ENCODE peak calls at places on chromosomes 12 and 14, in six cellular contexts. L is HEK293T; C is HFFc6; E is H9; D is CD8-positive, alpha-beta memory T cell; P is stimulated activated CD4-positive, alpha-beta T cell treated with anti-CD3 and anti-CD28 coated beads, Interleukin-1b, Interleukin-23, amount 100 ng/mL, for 24 hours. O is an unnamed sample.

GRCh38 chr12:120290541-120291312 is 976 bp downstream of the RNU4-2 start:
- DNase-seq in E (peak; percentile 71), L (peak; percentile 17), D (peak; percentile 18), P (peak; percentile 13), C (no peak), O (no peak)

GRCh38 chr12:115611477-115611876 is 666.0 kb downstream of the MED13L start:
- DNase-seq in P (no peak), E (no peak), L (no peak), D (no peak), C (no peak), O (no peak)

GRCh38 chr12:53219116-53219955 is 12.3 kb upstream of the ITGB7 start:
- DNase-seq in D (peak; percentile 56), C (no peak), E (peak; percentile 29), P (peak; percentile 67), L (no peak), O (no peak)

GRCh38 chr12:52812073-52812400 is 1.9 kb downstream of the KRT4 start:
- DNase-seq in L (no peak), C (no peak), D (no peak), E (no peak), P (no peak), O (no peak)

GRCh38 chr12:45234134-45234865 is 18.4 kb downstream of the ANO6 start:
- DNase-seq in D (no peak), C (peak; percentile 93), P (no peak), L (peak; percentile 26), E (peak; percentile 79), O (no peak)

GRCh38 chr12:124380793-124381453 is 86.0 kb downstream of the RFLNA start:
- DNase-seq in D (no peak), C (no peak), E (no peak), L (no peak), P (no peak), O (no peak)

GRCh38 chr12:79409562-79409961 is 281.2 kb downstream of the PAWR start:
- DNase-seq in P (no peak), D (no peak), L (no peak), E (no peak), C (peak; percentile 66), O (no peak)

GRCh38 chr12:57011438-57012424 is 4.6 kb downstream of the TAC3 start:
- DNase-seq in D (peak; percentile 29), L (no peak), E (no peak), C (no peak), P (no peak), O (no peak)

GRCh38 chr14:74855945-74856344 is 20.0 kb downstream of the PROX2 start:
- DNase-seq in D (no peak), P (no peak), L (no peak), C (no peak), E (no peak), O (no peak)

GRCh38 chr12:52243264-52243773 is 10.3 kb downstream of the KRT7 start:
- DNase-seq in D (no peak), C (no peak), P (no peak), E (no peak), L (no peak), O (peak; percentile 55)

GRCh38 chr12:66352197-66352596 is 49.9 kb downstream of the HELB start:
- DNase-seq in E (peak; percentile 91), C (peak; percentile 15), D (no peak), P (peak; percentile 8), L (peak; percentile 31), O (peak; percentile 10)

GRCh38 chr12:70831538-70831937 is 89.0 kb downstream of the PTPRR start:
- DNase-seq in L (no peak), E (no peak), P (no peak), D (no peak), C (no peak), O (no peak)

GRCh38 chr12:59500335-59500734 is 95.5 kb upstream of the SLC16A7 start:
- DNase-seq in D (no peak), L (no peak), P (no peak), C (no peak), E (no peak), O (no peak)

GRCh38 chr12:28704477-28705169 is 444.5 kb upstream of the FAR2 start:
- DNase-seq in E (no peak), L (no peak), C (no peak), D (no peak), P (no peak), O (no peak)

GRCh38 chr12:49748306-49748705 is 6.9 kb downstream of the TMBIM6 start:
- DNase-seq in C (no peak), E (no peak), P (no peak), D (no peak), L (no peak), O (no peak)

GRCh38 chr12:10366875-10367274 is 23.0 kb downstream of the KLRK1 start:
- DNase-seq in L (no peak), P (no peak), C (peak; percentile 33), D (no peak), E (no peak), O (no peak)

GRCh38 chr12:39329015-39329414 is 113.9 kb downstream of the KIF21A start:
- DNase-seq in L (no peak), C (no peak), D (no peak), P (no peak), E (no peak), O (no peak)

GRCh38 chr14:64755661-64756265 is 51.5 kb downstream of the PLEKHG3 start:
- DNase-seq in C (peak; percentile 36), D (peak; percentile 78), L (no peak), P (peak; percentile 21), E (no peak), O (no peak)

GRCh38 chr14:38254565-38255407 is 1.1 kb downstream of the CLEC14A start:
- DNase-seq in C (no peak), P (no peak), D (no peak), L (no peak), E (no peak), O (no peak)

GRCh38 chr12:122139941-122140340 is 34.1 kb downstream of the IL31 start:
- DNase-seq in L (no peak), C (no peak), P (no peak), E (no peak), D (no peak), O (no peak)

GRCh38 chr14:64714432-64715025 is 10.3 kb downstream of the PLEKHG3 start:
- DNase-seq in E (no peak), C (no peak), D (no peak), P (no peak), L (no peak), O (no peak)

GRCh38 chr12:49582840-49583239 is 14.9 kb upstream of the MCRS1 start:
- DNase-seq in C (no peak), E (no peak), D (no peak), L (no peak), P (no peak), O (no peak)